ENCODE peak calls at places on chromosome 16, in six cellular contexts. One of them, this sample, is unnamed.

GRCh38 chr16:4892356-4893102 is 44.4 kb downstream of the PPL start:
- DNase-seq in cardiac muscle cell: no peak
- DNase-seq in PC-9: no peak
- DNase-seq in CD4-positive, alpha-beta T cell: no peak
- DNase-seq in AG10803: peak
- DNase-seq in ovary: peak
- DNase-seq in this sample: peak

GRCh38 chr16:67734731-67735201 is 15.7 kb upstream of the GFOD2 start:
- DNase-seq in ovary: no peak
- DNase-seq in cardiac muscle cell: no peak
- DNase-seq in AG10803: no peak
- DNase-seq in PC-9: no peak
- DNase-seq in CD4-positive, alpha-beta T cell: no peak
- DNase-seq in this sample: no peak

GRCh38 chr16:62041401-62041800 is 5.2 kb upstream of the CDH8 start:
- DNase-seq in AG10803: peak
- DNase-seq in CD4-positive, alpha-beta T cell: no peak
- DNase-seq in ovary: no peak
- DNase-seq in cardiac muscle cell: peak
- DNase-seq in PC-9: no peak
- DNase-seq in this sample: no peak

GRCh38 chr16:75263963-75264445 is 12.6 kb upstream of the BCAR1 start:
- DNase-seq in CD4-positive, alpha-beta T cell: no peak
- DNase-seq in AG10803: no peak
- DNase-seq in cardiac muscle cell: no peak
- DNase-seq in PC-9: peak
- DNase-seq in ovary: peak
- DNase-seq in this sample: peak

GRCh38 chr16:75070055-75070841 is 46.3 kb downstream of the LDHD start:
- DNase-seq in ovary: peak
- DNase-seq in AG10803: peak
- DNase-seq in cardiac muscle cell: no peak
- DNase-seq in CD4-positive, alpha-beta T cell: no peak
- DNase-seq in PC-9: no peak
- DNase-seq in this sample: peak

GRCh38 chr16:15721018-15721417 is 71.0 kb downstream of the NDE1 start:
- DNase-seq in AG10803: no peak
- DNase-seq in CD4-positive, alpha-beta T cell: no peak
- DNase-seq in ovary: no peak
- DNase-seq in PC-9: no peak
- DNase-seq in cardiac muscle cell: no peak
- DNase-seq in this sample: no peak

GRCh38 chr16:85485379-85485778 is 127.7 kb upstream of the GSE1 start:
- DNase-seq in ovary: no peak
- DNase-seq in cardiac muscle cell: no peak
- DNase-seq in PC-9: no peak
- DNase-seq in CD4-positive, alpha-beta T cell: no peak
- DNase-seq in AG10803: no peak
- DNase-seq in this sample: no peak

GRCh38 chr16:3408561-3409197 is 7.7 kb downstream of the ZNF174 start:
- DNase-seq in PC-9: no peak
- DNase-seq in cardiac muscle cell: no peak
- DNase-seq in AG10803: no peak
- DNase-seq in ovary: no peak
- DNase-seq in CD4-positive, alpha-beta T cell: no peak
- DNase-seq in this sample: no peak

GRCh38 chr16:75096730-75097129 is 19.9 kb downstream of the LDHD start:
- DNase-seq in AG10803: peak
- DNase-seq in CD4-positive, alpha-beta T cell: no peak
- DNase-seq in ovary: no peak
- DNase-seq in cardiac muscle cell: no peak
- DNase-seq in PC-9: peak
- DNase-seq in this sample: no peak

GRCh38 chr16:18999045-18999393 is 15.3 kb downstream of the TMC7 start:
- DNase-seq in ovary: no peak
- DNase-seq in PC-9: no peak
- DNase-seq in cardiac muscle cell: no peak
- DNase-seq in AG10803: no peak
- DNase-seq in CD4-positive, alpha-beta T cell: no peak
- DNase-seq in this sample: no peak

GRCh38 chr16:84543931-84544776 is 39.7 kb upstream of the MEAK7 start:
- DNase-seq in AG10803: no peak
- DNase-seq in ovary: no peak
- DNase-seq in CD4-positive, alpha-beta T cell: peak
- DNase-seq in PC-9: no peak
- DNase-seq in cardiac muscle cell: no peak
- DNase-seq in this sample: no peak

GRCh38 chr16:12158428-12158827 is 181.9 kb downstream of the SNX29 start:
- DNase-seq in AG10803: peak
- DNase-seq in PC-9: no peak
- DNase-seq in ovary: no peak
- DNase-seq in CD4-positive, alpha-beta T cell: no peak
- DNase-seq in cardiac muscle cell: no peak
- DNase-seq in this sample: no peak

GRCh38 chr16:17266606-17267313 is 204.0 kb downstream of the XYLT1 start:
- DNase-seq in CD4-positive, alpha-beta T cell: no peak
- DNase-seq in cardiac muscle cell: no peak
- DNase-seq in AG10803: no peak
- DNase-seq in ovary: peak
- DNase-seq in PC-9: no peak
- DNase-seq in this sample: no peak

GRCh38 chr16:13298676-13299075 is 397.3 kb downstream of the SHISA9 start:
- DNase-seq in PC-9: no peak
- DNase-seq in ovary: no peak
- DNase-seq in cardiac muscle cell: no peak
- DNase-seq in AG10803: no peak
- DNase-seq in CD4-positive, alpha-beta T cell: no peak
- DNase-seq in this sample: no peak

GRCh38 chr16:74623214-74623842 is 16.4 kb upstream of the GLG1 start:
- DNase-seq in CD4-positive, alpha-beta T cell: no peak
- DNase-seq in AG10803: peak
- DNase-seq in PC-9: no peak
- DNase-seq in ovary: no peak
- DNase-seq in cardiac muscle cell: peak
- DNase-seq in this sample: no peak

GRCh38 chr16:35746281-35746962 is 2287.0 kb downstream of the TP53TG3F start:
- DNase-seq in ovary: no peak
- DNase-seq in AG10803: no peak
- DNase-seq in cardiac muscle cell: no peak
- DNase-seq in CD4-positive, alpha-beta T cell: no peak
- DNase-seq in PC-9: no peak
- DNase-seq in this sample: no peak

GRCh38 chr16:51666821-51667220 is 515.8 kb upstream of the SALL1 start:
- DNase-seq in ovary: no peak
- DNase-seq in PC-9: no peak
- DNase-seq in CD4-positive, alpha-beta T cell: no peak
- DNase-seq in cardiac muscle cell: no peak
- DNase-seq in AG10803: peak
- DNase-seq in this sample: no peak

GRCh38 chr16:81636298-81636960 is 142.7 kb upstream of the PLCG2 start:
- DNase-seq in AG10803: peak
- DNase-seq in PC-9: peak
- DNase-seq in CD4-positive, alpha-beta T cell: no peak
- DNase-seq in cardiac muscle cell: no peak
- DNase-seq in ovary: no peak
- DNase-seq in this sample: no peak

GRCh38 chr16:28585674-28586073 is 11.2 kb downstream of the SULT1A2 start:
- DNase-seq in PC-9: peak
- DNase-seq in cardiac muscle cell: peak
- DNase-seq in AG10803: no peak
- DNase-seq in CD4-positive, alpha-beta T cell: no peak
- DNase-seq in ovary: no peak
- DNase-seq in this sample: peak

GRCh38 chr16:90078594-90078895 is 1.4 kb upstream of the PRDM7 start:
- DNase-seq in cardiac muscle cell: no peak
- DNase-seq in CD4-positive, alpha-beta T cell: no peak
- DNase-seq in ovary: no peak
- DNase-seq in PC-9: no peak
- DNase-seq in AG10803: no peak
- DNase-seq in this sample: no peak

GRCh38 chr16:84048871-84049270 is 6.3 kb upstream of the SLC38A8 start:
- DNase-seq in CD4-positive, alpha-beta T cell: no peak
- DNase-seq in cardiac muscle cell: no peak
- DNase-seq in PC-9: no peak
- DNase-seq in AG10803: no peak
- DNase-seq in ovary: peak
- DNase-seq in this sample: no peak

GRCh38 chr16:5026664-5027063 is 7.1 kb downstream of the NAGPA start:
- DNase-seq in PC-9: no peak
- DNase-seq in CD4-positive, alpha-beta T cell: no peak
- DNase-seq in ovary: no peak
- DNase-seq in AG10803: no peak
- DNase-seq in cardiac muscle cell: no peak
- DNase-seq in this sample: no peak

GRCh38 chr16:81703177-81704155 is 75.6 kb upstream of the PLCG2 start:
- DNase-seq in PC-9: no peak
- DNase-seq in cardiac muscle cell: no peak
- DNase-seq in AG10803: peak
- DNase-seq in CD4-positive, alpha-beta T cell: no peak
- DNase-seq in ovary: peak
- DNase-seq in this sample: no peak

GRCh38 chr16:9695152-9695551 is 487.1 kb downstream of the GRIN2A start:
- DNase-seq in ovary: no peak
- DNase-seq in CD4-positive, alpha-beta T cell: no peak
- DNase-seq in PC-9: no peak
- DNase-seq in AG10803: no peak
- DNase-seq in cardiac muscle cell: no peak
- DNase-seq in this sample: no peak

GRCh38 chr16:3842994-3843393 is 37.5 kb downstream of the CREBBP start:
- DNase-seq in AG10803: peak
- DNase-seq in ovary: no peak
- DNase-seq in cardiac muscle cell: no peak
- DNase-seq in CD4-positive, alpha-beta T cell: no peak
- DNase-seq in PC-9: no peak
- DNase-seq in this sample: no peak

GRCh38 chr16:48831081-48831722 is 221.2 kb upstream of the N4BP1 start:
- DNase-seq in AG10803: no peak
- DNase-seq in ovary: no peak
- DNase-seq in CD4-positive, alpha-beta T cell: no peak
- DNase-seq in cardiac muscle cell: peak
- DNase-seq in PC-9: no peak
- DNase-seq in this sample: no peak

DNA sequence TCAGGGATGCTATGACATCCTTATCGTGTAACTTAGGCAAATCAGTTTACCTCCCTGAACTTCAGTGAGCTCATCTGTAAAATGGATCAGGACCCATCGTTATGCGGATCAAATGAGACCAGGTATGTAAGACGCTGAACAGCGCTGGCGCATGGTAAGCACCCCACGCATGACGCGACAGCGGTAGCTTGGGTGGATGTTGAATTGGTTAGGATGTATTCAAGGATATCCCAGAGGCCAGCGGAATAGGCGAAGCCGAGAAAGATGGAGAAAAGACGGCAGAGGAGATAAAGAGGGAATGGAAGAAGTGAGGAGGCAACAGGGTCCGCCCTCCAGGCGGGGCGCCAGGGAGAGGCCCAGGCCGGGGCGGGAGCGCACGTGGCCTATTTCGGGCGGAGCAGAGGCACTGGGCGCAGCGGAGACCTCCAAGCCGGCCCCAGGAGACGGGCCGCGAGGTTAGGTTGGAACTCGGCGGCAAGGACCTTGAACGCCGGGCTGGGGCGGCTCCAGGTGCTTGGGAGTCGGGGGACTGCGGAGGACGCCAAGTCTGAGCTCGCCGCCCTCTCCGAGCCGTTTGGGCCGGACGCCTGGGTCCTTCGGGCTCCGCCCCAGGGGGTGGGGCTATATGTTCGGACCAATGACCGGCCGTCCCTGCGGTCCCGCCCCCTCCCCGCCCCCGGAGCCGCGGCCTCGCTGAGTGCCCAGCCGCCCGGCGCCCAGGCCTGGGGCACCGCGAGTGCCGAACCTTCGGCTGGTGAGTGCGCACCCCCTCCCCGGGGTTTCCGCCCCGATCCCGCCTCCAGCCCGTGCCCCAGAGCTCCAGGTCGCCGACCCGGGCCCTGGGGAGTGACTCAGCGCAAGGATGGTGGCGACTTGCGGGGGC is at the start of gene ZNF771:
- DNase-seq in PC-9: peak
- DNase-seq in AG10803: peak
- DNase-seq in cardiac muscle cell: peak
- DNase-seq in ovary: peak
- DNase-seq in CD4-positive, alpha-beta T cell: peak
- DNase-seq in this sample: peak
- TF ChIP-seq CTCF in PC-9: no peak
- TF ChIP-seq CTCF in AG10803: no peak
- TF ChIP-seq CTCF in cardiac muscle cell: no peak
- TF ChIP-seq CTCF in ovary: peak
- TF ChIP-seq CTCF in CD4-positive, alpha-beta T cell: no peak
- TF ChIP-seq CTCF in this sample: peak

DNA sequence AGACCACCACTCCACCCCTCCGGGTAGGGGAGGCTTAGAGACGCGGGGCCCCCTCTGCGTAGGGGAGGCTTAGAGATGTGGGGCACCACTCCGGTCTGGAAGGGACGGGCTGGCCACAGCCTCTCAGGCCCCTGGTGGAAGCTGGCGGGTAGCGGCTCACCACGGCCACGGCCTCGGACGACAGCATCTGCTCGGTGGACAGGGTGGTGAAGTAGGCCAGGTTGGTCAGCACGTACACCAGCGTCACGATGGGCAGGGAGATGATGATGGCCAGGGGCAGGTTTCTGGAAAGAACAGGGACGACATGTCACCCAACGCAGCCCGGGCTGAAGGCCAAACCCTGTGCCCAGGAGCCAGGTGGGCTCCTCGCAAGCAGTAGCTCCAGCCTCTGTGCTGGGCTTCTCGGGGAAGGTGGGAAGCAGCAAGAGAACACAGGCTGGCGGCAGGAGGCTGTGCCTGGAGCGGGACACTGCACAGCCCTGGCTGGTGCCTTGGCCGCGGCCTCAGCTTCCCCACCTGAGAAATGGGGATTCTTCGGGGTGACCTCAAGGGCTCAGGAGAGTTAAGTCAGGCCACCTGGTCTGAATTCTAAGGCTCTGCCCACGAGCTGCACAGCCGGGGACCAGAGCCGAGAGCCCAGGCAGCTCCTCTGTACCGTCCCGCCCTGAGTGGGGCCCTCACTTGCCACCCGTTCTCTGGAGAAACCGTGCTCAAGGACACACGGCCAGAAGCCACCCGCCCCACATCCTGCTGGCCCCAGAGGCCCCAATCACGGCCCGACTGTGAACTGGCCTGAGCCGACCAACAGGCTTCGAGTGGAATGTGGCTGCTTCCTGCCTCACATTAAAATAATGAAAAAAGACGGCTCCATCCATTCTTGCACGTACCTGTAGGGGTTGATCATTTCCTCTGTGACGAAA is 29.5 kb downstream of the SLC7A5 start:
- DNase-seq in AG10803: no peak
- DNase-seq in PC-9: no peak
- DNase-seq in CD4-positive, alpha-beta T cell: no peak
- DNase-seq in cardiac muscle cell: no peak
- DNase-seq in ovary: peak
- DNase-seq in this sample: no peak
- TF ChIP-seq CTCF in AG10803: no peak
- TF ChIP-seq CTCF in PC-9: no peak
- TF ChIP-seq CTCF in CD4-positive, alpha-beta T cell: no peak
- TF ChIP-seq CTCF in cardiac muscle cell: no peak
- TF ChIP-seq CTCF in ovary: no peak
- TF ChIP-seq CTCF in this sample: no peak

GRCh38 chr16:69935278-69935711 is 15.8 kb upstream of the CLEC18A start:
- DNase-seq in ovary: peak
- DNase-seq in CD4-positive, alpha-beta T cell: no peak
- DNase-seq in PC-9: no peak
- DNase-seq in AG10803: no peak
- DNase-seq in cardiac muscle cell: no peak
- DNase-seq in this sample: no peak
- TF ChIP-seq CTCF in ovary: no peak
- TF ChIP-seq CTCF in CD4-positive, alpha-beta T cell: no peak
- TF ChIP-seq CTCF in PC-9: no peak
- TF ChIP-seq CTCF in AG10803: no peak
- TF ChIP-seq CTCF in cardiac muscle cell: no peak
- TF ChIP-seq CTCF in this sample: no peak

GRCh38 chr16:88821168-88821850 is 9.6 kb upstream of the APRT start:
- DNase-seq in CD4-positive, alpha-beta T cell: no peak
- DNase-seq in PC-9: no peak
- DNase-seq in ovary: no peak
- DNase-seq in cardiac muscle cell: no peak
- DNase-seq in AG10803: no peak
- DNase-seq in this sample: no peak
- TF ChIP-seq CTCF in CD4-positive, alpha-beta T cell: no peak
- TF ChIP-seq CTCF in PC-9: no peak
- TF ChIP-seq CTCF in ovary: no peak
- TF ChIP-seq CTCF in cardiac muscle cell: no peak
- TF ChIP-seq CTCF in AG10803: no peak
- TF ChIP-seq CTCF in this sample: no peak